ENCODE peak calls at places on chromosome 20, in nine cellular contexts. F is MM.1S; S is CD4-positive, CD25-positive, alpha-beta regulatory T cell; K is tibial nerve; Q is HCT116; R is fibroblast of lung; H is left ventricle myocardium inferior; V is CD8-positive, alpha-beta T cell; A is right atrium auricular region. P is an unnamed sample. For H3K36me3, the result is how much of the 10 kb centered on the place peaks cover.

GRCh38 chr20:31838646-31839292 is 6.6 kb downstream of the FOXS1 start:
- DNase-seq in A (no peak), S (no peak), V (no peak), F (no peak), Q (no peak), R (no peak), K (no peak), H (no peak), P (no peak)

GRCh38 chr20:58610811-58611210 is 40.3 kb upstream of the STX16 start:
- DNase-seq in S (no peak), K (no peak), Q (no peak), F (no peak), A (no peak), V (no peak), R (no peak), H (no peak), P (no peak)

GRCh38 chr20:32509639-32510066 is 75.5 kb downstream of the NOL4L start:
- DNase-seq in A (no peak), R (no peak), V (peak), S (peak), H (no peak), K (no peak), Q (no peak), F (peak), P (peak)

GRCh38 chr20:23078351-23078993 is 7.7 kb downstream of the CD93 start:
- DNase-seq in K (no peak), S (no peak), A (no peak), F (no peak), Q (no peak), V (no peak), H (no peak), R (peak), P (no peak)

GRCh38 chr20:59300341-59301081 is at the start of gene EDN3:
- DNase-seq in F (no peak), V (no peak), R (no peak), H (no peak), K (no peak), A (no peak), S (no peak), Q (no peak), P (peak)

GRCh38 chr20:40887100-40887499 is 141.5 kb upstream of the TOP1 start:
- DNase-seq in F (no peak), R (no peak), A (no peak), H (no peak), K (no peak), S (no peak), Q (no peak), V (no peak), P (no peak)

GRCh38 chr20:57781901-57782300 is 72.1 kb upstream of the PMEPA1 start:
- DNase-seq in A (no peak), S (no peak), V (no peak), K (no peak), H (no peak), F (no peak), R (no peak), Q (no peak), P (no peak)

GRCh38 chr20:10060223-10060622 is 25.4 kb downstream of the ANKEF1 start:
- DNase-seq in H (no peak), V (no peak), K (no peak), Q (no peak), R (peak), S (no peak), A (no peak), F (peak), P (peak)

GRCh38 chr20:60055740-60056139 is 97.5 kb downstream of the CDH26 start:
- DNase-seq in R (no peak), F (no peak), V (peak), H (peak), A (peak), K (peak), S (peak), Q (no peak), P (no peak)

GRCh38 chr20:56360133-56360898 is 1.5 kb downstream of the FAM210B start:
- DNase-seq in K (no peak), S (no peak), R (no peak), F (no peak), V (no peak), Q (no peak), A (no peak), H (no peak), P (no peak)

GRCh38 chr20:35145141-35145564 is 2.0 kb downstream of the EDEM2 start:
- DNase-seq in A (no peak), V (no peak), R (peak), Q (peak), F (peak), S (peak), K (no peak), H (no peak), P (no peak)

GRCh38 chr20:13353261-13353945 is 132.3 kb downstream of the ISM1 start:
- DNase-seq in F (no peak), K (no peak), S (no peak), V (no peak), A (no peak), H (no peak), R (no peak), Q (no peak), P (no peak)

GRCh38 chr20:48329676-48330644 is 497.8 kb downstream of the PREX1 start:
- DNase-seq in K (no peak), R (peak), Q (no peak), F (no peak), S (no peak), A (no peak), V (no peak), H (no peak), P (no peak)

GRCh38 chr20:58604410-58604881 is 46.6 kb upstream of the STX16 start:
- DNase-seq in A (no peak), R (no peak), F (no peak), V (no peak), Q (no peak), S (no peak), H (no peak), K (no peak), P (no peak)

GRCh38 chr20:2103454-2104153 is 2.0 kb downstream of the STK35 start:
- DNase-seq in A (peak), H (no peak), R (peak), Q (no peak), V (no peak), F (no peak), K (no peak), S (peak), P (no peak)

GRCh38 chr20:37042986-37043972 is 52.5 kb downstream of the RBL1 start:
- DNase-seq in V (peak), H (no peak), F (peak), S (peak), R (no peak), Q (no peak), A (no peak), K (no peak), P (peak)

GRCh38 chr20:61112515-61112914 is 139.5 kb upstream of the CDH4 start:
- DNase-seq in H (no peak), Q (no peak), S (no peak), F (no peak), A (no peak), K (no peak), V (no peak), R (no peak), P (no peak)

GRCh38 chr20:9838378-9839295 is at the start of gene PAK5:
- DNase-seq in H (no peak), K (no peak), R (peak), F (peak), S (no peak), V (no peak), A (no peak), Q (peak), P (peak)

GRCh38 chr20:24497851-24498250 is 28.4 kb downstream of the SYNDIG1 start:
- DNase-seq in Q (no peak), A (no peak), F (peak), V (no peak), H (no peak), R (peak), K (no peak), S (no peak), P (no peak)

GRCh38 chr20:23257848-23258746 is 92.5 kb upstream of the NXT1 start:
- DNase-seq in S (no peak), Q (no peak), F (no peak), A (no peak), K (no peak), R (peak), V (no peak), H (no peak), P (no peak)

GRCh38 chr20:12152996-12153395 is 235.3 kb downstream of the BTBD3 start:
- DNase-seq in K (no peak), Q (no peak), R (peak), H (no peak), S (no peak), A (no peak), F (no peak), V (no peak), P (no peak)

GRCh38 chr20:33209789-33210188 is 7.4 kb upstream of the BPIFA3 start:
- DNase-seq in F (peak), K (peak), V (peak), A (no peak), R (peak), Q (peak), S (peak), H (peak), P (peak)

GRCh38 chr20:58787211-58788067 is 63.3 kb downstream of the GNAS-AS1 start:
- DNase-seq in F (no peak), Q (no peak), K (no peak), V (no peak), H (no peak), A (no peak), R (no peak), S (no peak), P (no peak)

GRCh38 chr20:58515240-58516212 is at the start of gene APCDD1L:
- DNase-seq in S (no peak), V (no peak), H (no peak), F (no peak), R (peak), K (no peak), Q (no peak), A (no peak), P (no peak)

GRCh38 chr20:2840967-2841531 is 504 bp downstream of the VPS16 start:
- DNase-seq in Q (no peak), H (peak), F (peak), K (peak), R (peak), S (no peak), V (no peak), A (peak), P (peak)

GRCh38 chr20:32390999-32391398 is 32.9 kb downstream of the ASXL1 start:
- DNase-seq in A (no peak), V (no peak), K (no peak), R (no peak), Q (no peak), H (no peak), F (no peak), S (no peak), P (no peak)

GRCh38 chr20:34355427-34355826 is 7.6 kb upstream of the ITCH start:
- DNase-seq in H (no peak), F (no peak), K (no peak), R (no peak), V (no peak), Q (no peak), S (no peak), A (no peak), P (no peak)

GRCh38 chr20:52859156-52859887 is 112.8 kb upstream of the TSHZ2 start:
- DNase-seq in R (peak), K (no peak), F (no peak), H (peak), V (no peak), Q (no peak), A (no peak), S (no peak), P (no peak)

GRCh38 chr20:46361386-46361785 is 45.0 kb downstream of the ELMO2 start:
- DNase-seq in Q (no peak), R (no peak), A (no peak), F (no peak), S (peak), H (no peak), K (no peak), V (no peak), P (no peak)

GRCh38 chr20:9015984-9016324 is 52.9 kb upstream of the PLCB4 start:
- DNase-seq in V (no peak), K (no peak), F (peak), R (peak), H (no peak), Q (no peak), A (no peak), S (no peak), P (no peak)

GRCh38 chr20:17961600-17961965 is 7.0 kb downstream of the SNX5 start:
- DNase-seq in A (no peak), V (no peak), K (no peak), F (no peak), H (no peak), Q (no peak), R (no peak), S (no peak), P (no peak)

GRCh38 chr20:32007787-32008616 is 2.2 kb upstream of the CCM2L start:
- DNase-seq in S (no peak), K (no peak), V (no peak), R (no peak), Q (no peak), F (no peak), A (peak), H (peak), P (no peak)

GRCh38 chr20:36477475-36477874 is 63.8 kb upstream of the MYL9 start:
- DNase-seq in Q (no peak), R (no peak), A (no peak), F (no peak), K (no peak), V (no peak), H (no peak), S (no peak), P (no peak)

GRCh38 chr20:56540415-56540814 is 7.4 kb downstream of the FAM209B start:
- DNase-seq in F (no peak), R (peak), A (no peak), H (no peak), S (no peak), Q (no peak), V (no peak), K (no peak), P (no peak)

GRCh38 chr20:8043687-8044278 is 24.2 kb upstream of the TMX4 start:
- DNase-seq in H (no peak), K (peak), A (no peak), V (no peak), S (peak), F (peak), Q (peak), R (peak), P (peak)

GRCh38 chr20:40652426-40652825 is 36.6 kb downstream of the MAFB start:
- DNase-seq in V (no peak), F (no peak), R (peak), S (no peak), H (no peak), K (no peak), Q (no peak), A (no peak), P (no peak)

GRCh38 chr20:9301129-9302072 is 213.0 kb upstream of the LAMP5 start:
- DNase-seq in V (no peak), K (peak), F (no peak), A (no peak), H (no peak), Q (peak), S (no peak), R (peak), P (no peak)

DNA sequence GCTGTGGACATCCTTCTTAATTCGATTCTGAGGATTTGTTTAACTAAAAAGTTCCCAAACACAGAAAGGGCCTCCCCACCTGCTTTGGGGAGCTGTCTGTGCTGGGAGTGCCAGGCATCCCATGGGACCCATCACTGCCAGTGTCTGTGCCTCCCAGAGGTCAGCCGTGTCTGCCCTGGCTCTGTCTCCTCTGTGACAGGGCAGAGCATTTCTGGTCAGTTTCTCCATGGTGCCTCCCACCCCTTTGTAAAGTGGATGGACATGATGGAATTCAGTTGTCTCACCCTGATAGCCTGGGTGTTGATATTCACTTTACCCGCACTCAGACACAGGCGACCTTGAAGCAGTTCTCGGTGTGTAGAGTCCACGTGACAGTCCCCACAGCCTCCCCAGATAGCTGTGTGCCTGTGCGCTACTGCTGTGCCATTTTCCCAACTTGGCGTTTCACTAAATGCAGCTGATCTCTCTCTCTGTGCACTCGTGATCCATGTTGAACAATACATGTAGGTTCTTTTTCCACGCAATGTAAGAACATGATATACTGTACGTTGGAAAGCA is 70.5 kb downstream of the CDS2 start:
- DNase-seq in S (no peak), R (no peak), V (no peak), A (no peak), Q (no peak), H (peak), K (no peak), F (no peak), P (no peak)
- H3K36me3 ChIP-seq in S (under half), R (under half), V (under half), A (under half), Q (under half), H (under half), K (under half), F (under half), P (under half)

GRCh38 chr20:50901301-50901700 is 29.9 kb downstream of the ADNP start:
- DNase-seq in S (no peak), V (no peak), K (no peak), R (no peak), H (no peak), F (no peak), Q (no peak), A (no peak), P (no peak)
- H3K36me3 ChIP-seq in S (under half), V (under half), K (under half), R (under half), H (half or more), F (under half), Q (half or more), A (under half), P (under half)

DNA sequence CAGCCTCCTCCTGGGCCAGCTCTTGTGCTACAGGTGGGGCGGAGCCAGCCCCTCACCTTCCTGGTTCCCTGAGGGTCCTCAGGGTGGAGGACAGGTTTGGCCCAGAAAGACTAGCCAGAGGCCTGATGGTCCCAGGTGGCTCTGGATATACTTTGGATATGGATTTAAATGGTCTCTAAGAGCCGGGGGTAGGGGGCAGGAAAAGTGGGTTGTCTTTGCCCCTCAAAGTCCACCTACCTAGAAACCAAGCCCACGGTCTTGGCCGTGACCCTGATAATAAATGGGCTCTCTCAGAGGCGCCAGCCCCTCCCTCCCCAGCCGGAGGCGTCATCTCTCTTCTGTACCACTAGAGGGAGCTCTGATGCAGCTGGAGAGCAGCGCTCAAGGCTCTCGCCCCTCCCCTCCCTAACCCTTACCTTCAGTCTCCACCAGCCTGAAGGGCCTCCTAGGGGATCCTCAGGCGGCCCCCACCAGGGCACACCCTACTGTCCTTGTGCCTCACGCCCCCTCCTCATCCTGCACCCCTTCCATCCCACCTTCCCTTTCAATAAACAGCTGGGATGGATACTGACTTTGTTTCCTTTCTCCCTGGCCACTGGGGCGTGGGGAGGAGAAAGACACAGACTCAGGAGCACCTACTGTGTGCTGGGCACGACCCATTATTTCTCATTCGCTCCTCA is 7.5 kb downstream of the NRSN2 start:
- DNase-seq in S (peak), A (peak), H (peak), V (peak), K (peak), Q (peak), F (peak), R (peak), P (peak)
- H3K36me3 ChIP-seq in S (under half), A (under half), H (under half), V (under half), K (under half), Q (under half), F (under half), R (under half), P (under half)

DNA sequence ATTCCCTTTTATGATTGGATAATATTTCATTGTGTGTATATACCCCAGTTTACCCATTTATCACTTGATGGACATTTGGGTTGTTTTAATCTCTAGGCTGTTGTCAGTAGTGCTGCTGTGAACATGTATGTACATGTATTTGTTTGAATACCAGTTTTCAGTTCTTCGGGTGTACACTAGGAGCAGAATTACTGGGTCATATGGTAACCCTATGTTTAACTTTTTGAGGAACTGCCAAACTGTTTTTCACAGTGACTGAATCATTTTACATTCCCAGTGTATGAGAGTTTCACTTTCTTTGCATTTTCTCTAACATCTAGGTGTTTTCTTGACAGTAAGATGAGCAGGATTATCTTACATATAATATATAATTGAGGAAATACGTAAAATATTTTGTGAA is 44.7 kb upstream of the ADIG start:
- DNase-seq in V (no peak), R (peak), S (no peak), F (no peak), K (no peak), A (no peak), Q (no peak), H (no peak), P (no peak)
- H3K36me3 ChIP-seq in V (half or more), R (under half), S (half or more), F (under half), K (under half), A (half or more), Q (under half), H (half or more), P (under half)

DNA sequence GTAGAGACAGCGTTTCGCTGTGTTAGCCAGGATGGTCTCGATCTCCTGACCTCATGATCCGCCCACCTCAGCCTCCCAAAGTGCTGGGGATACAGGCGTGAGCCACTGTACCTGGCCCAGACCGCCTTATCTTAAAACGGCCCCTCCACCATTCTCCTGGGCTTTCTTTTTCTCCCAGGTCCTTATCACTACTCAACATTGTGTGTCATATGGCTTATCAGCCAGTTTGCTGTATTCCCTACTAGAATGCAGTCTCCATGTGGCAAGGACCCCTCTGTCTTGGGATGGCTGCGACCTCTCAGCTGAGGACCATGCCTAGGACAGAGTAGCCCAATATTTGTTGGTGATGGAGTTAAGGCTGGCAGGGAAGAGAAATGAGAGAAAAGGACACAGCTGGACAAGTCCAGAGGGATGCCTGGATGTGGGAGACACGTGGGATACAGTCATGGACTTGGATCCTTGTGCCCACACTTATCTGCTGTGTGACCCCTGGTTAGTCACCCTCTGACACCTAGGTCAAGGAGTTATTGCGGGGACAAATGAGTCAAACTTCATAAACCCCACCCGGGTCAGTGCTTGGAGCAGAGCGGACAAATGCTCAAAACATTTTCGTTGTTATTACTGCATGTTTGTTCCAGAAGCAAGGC is 24.0 kb downstream of the ADA start:
- DNase-seq in H (no peak), V (no peak), A (no peak), F (no peak), R (no peak), K (no peak), Q (no peak), S (no peak), P (no peak)
- H3K36me3 ChIP-seq in H (half or more), V (under half), A (under half), F (under half), R (under half), K (under half), Q (under half), S (under half), P (under half)

DNA sequence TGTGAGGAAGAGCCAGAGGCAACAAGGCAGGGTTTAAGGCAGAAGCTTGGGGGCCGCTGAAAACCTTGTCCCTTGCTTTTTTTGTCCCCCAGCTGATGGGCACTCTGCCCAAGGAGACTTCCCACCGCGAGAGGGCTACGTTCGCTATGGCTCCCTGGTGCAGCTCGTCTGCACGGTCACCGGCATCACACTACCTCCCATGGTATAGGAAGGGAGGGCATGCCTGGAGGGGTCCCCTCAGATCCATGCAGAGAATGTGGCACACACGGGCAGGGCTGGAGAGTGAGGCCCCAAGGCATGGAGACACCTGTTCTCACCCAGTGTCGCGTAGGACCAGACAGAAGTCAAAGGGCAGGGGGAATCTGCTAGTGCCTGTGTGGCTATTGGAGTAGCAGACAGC is 5.8 kb upstream of the MATN4 start:
- DNase-seq in H (no peak), R (no peak), F (no peak), S (no peak), V (no peak), Q (no peak), K (no peak), A (no peak), P (no peak)
- H3K36me3 ChIP-seq in H (under half), R (under half), F (under half), S (under half), V (under half), Q (under half), K (under half), A (under half), P (under half)

P was measured in Peyer's patch.